ENCODE peak calls at places on chromosomes 7 and 10, in six cellular contexts. F is LoVo, Z is pancreas, E is RCC 7860, K is foreskin fibroblast, C is AG20443. A is an unnamed sample.

GRCh38 chr7:29564455-29565185 is 985 bp downstream of the PRR15 start:
- DNase-seq in F (peak), E (no peak), Z (peak), K (peak), C (peak), A (no peak)

GRCh38 chr10:104267721-104268690 is 978 bp upstream of the GSTO2 start:
- DNase-seq in E (no peak), K (peak), F (no peak), Z (no peak), C (no peak), A (no peak)

GRCh38 chr7:22586806-22587180 is 86.8 kb upstream of the STEAP1B start:
- DNase-seq in Z (no peak), C (peak), E (no peak), F (no peak), K (peak), A (no peak)

GRCh38 chr7:156777364-156778069 is 115.5 kb downstream of the LMBR1 start:
- DNase-seq in F (no peak), Z (no peak), K (no peak), C (no peak), E (no peak), A (no peak)

GRCh38 chr7:21364838-21365267 is 63.0 kb upstream of the SP4 start:
- DNase-seq in F (no peak), C (no peak), K (no peak), Z (no peak), E (no peak), A (no peak)

GRCh38 chr10:21505711-21506278 is 19.7 kb downstream of the SKIDA1 start:
- DNase-seq in F (no peak), E (no peak), C (no peak), Z (no peak), K (no peak), A (no peak)

GRCh38 chr10:132449051-132449825 is 52.2 kb downstream of the PWWP2B start:
- DNase-seq in K (no peak), F (peak), C (peak), Z (peak), E (no peak), A (no peak)

GRCh38 chr7:108294595-108294994 is 161.6 kb downstream of the NRCAM start:
- DNase-seq in E (no peak), Z (no peak), K (no peak), C (no peak), F (no peak), A (no peak)

GRCh38 chr10:3889961-3890522 is 105.0 kb upstream of the KLF6 start:
- DNase-seq in C (no peak), Z (no peak), F (peak), E (peak), K (peak), A (no peak)

GRCh38 chr7:27842851-27843250 is 102.9 kb downstream of the TAX1BP1 start:
- DNase-seq in Z (no peak), E (no peak), F (no peak), C (no peak), K (peak), A (no peak)

GRCh38 chr7:15086171-15086745 is 183.7 kb upstream of the DGKB start:
- DNase-seq in F (no peak), E (no peak), Z (no peak), C (no peak), K (peak), A (no peak)

GRCh38 chr7:80335473-80336232 is 176.2 kb downstream of the GNAT3 start:
- DNase-seq in E (no peak), Z (no peak), C (peak), F (peak), K (no peak), A (no peak)

GRCh38 chr10:59432207-59432900 is 70.0 kb upstream of the FAM13C start:
- DNase-seq in E (peak), K (peak), Z (no peak), C (no peak), F (no peak), A (no peak)

GRCh38 chr7:131602304-131602993 is 46.0 kb upstream of the PODXL start:
- DNase-seq in E (no peak), K (no peak), F (no peak), Z (no peak), C (peak), A (no peak)

GRCh38 chr7:105007298-105007697 is 6.7 kb upstream of the KMT2E start:
- DNase-seq in Z (no peak), E (no peak), C (no peak), K (no peak), F (no peak), A (no peak)

GRCh38 chr7:50068026-50068425 is 25.0 kb downstream of the ZPBP start:
- DNase-seq in K (no peak), E (no peak), C (peak), F (peak), Z (peak), A (no peak)

GRCh38 chr10:12042409-12042796 is 206 bp downstream of the UPF2 start:
- DNase-seq in E (no peak), Z (peak), K (peak), F (no peak), C (peak), A (no peak)

GRCh38 chr7:137694405-137694804 is 152.4 kb downstream of the DGKI start:
- DNase-seq in Z (no peak), E (no peak), C (no peak), F (no peak), K (peak), A (no peak)

GRCh38 chr7:151410405-151411390 is 860 bp upstream of the WDR86 start:
- DNase-seq in K (peak), Z (no peak), F (no peak), C (no peak), E (no peak), A (no peak)

GRCh38 chr10:127990846-127991542 is 84.1 kb downstream of the PTPRE start:
- DNase-seq in Z (no peak), E (peak), F (no peak), C (peak), K (no peak), A (peak)

GRCh38 chr7:129225206-129225930 is 538 bp downstream of the AHCYL2 start:
- DNase-seq in F (peak), Z (peak), C (peak), K (peak), E (no peak), A (no peak)

GRCh38 chr10:45593938-45594275 is 78.7 kb downstream of the ZFAND4 start:
- DNase-seq in C (no peak), E (no peak), F (no peak), Z (no peak), K (no peak), A (no peak)

GRCh38 chr10:104642311-104643022 is 1.4 kb downstream of the SORCS3 start:
- DNase-seq in F (no peak), C (peak), E (no peak), Z (no peak), K (peak), A (no peak)

GRCh38 chr7:130901209-130901783 is 167.3 kb upstream of the KLF14 start:
- DNase-seq in K (peak), E (peak), Z (peak), C (peak), F (peak), A (peak)

GRCh38 chr10:47198221-47198620 is 101.8 kb upstream of the GDF10 start:
- DNase-seq in C (no peak), E (no peak), Z (no peak), K (no peak), F (no peak), A (no peak)

GRCh38 chr10:71044720-71045119 is 156.4 kb upstream of the PCBD1 start:
- DNase-seq in Z (no peak), F (no peak), E (no peak), K (no peak), C (no peak), A (peak)

GRCh38 chr7:44338600-44338999 is 13.2 kb upstream of the CAMK2B start:
- DNase-seq in Z (no peak), E (no peak), C (no peak), K (no peak), F (no peak), A (no peak)

A was measured in cardiac septum.